ENCODE peak calls at places on chromosomes 5 and 9, in four cellular contexts. One of them, this sample, is unnamed.

GRCh38 chr5:59620535-59621212 is 272.9 kb downstream of the PDE4D start:
- DNase-seq in stomach: no peak
- DNase-seq in HCT116: no peak
- DNase-seq in H1: no peak
- DNase-seq in this sample: no peak

GRCh38 chr5:1135696-1136525 is 24.0 kb upstream of the SLC12A7 start:
- DNase-seq in HCT116: no peak
- DNase-seq in H1: no peak
- DNase-seq in stomach: no peak
- DNase-seq in this sample: no peak

GRCh38 chr5:32261198-32261597 is 51.5 kb downstream of the MTMR12 start:
- DNase-seq in stomach: no peak
- DNase-seq in H1: no peak
- DNase-seq in HCT116: no peak
- DNase-seq in this sample: peak; percentile 30

GRCh38 chr5:59813761-59814562 is 79.6 kb downstream of the PDE4D start:
- DNase-seq in stomach: no peak
- DNase-seq in H1: peak; percentile 60
- DNase-seq in HCT116: peak; percentile 51
- DNase-seq in this sample: no peak

GRCh38 chr5:15376803-15377202 is 123.2 kb upstream of the FBXL7 start:
- DNase-seq in H1: no peak
- DNase-seq in stomach: no peak
- DNase-seq in HCT116: no peak
- DNase-seq in this sample: no peak

GRCh38 chr9:130555968-130556367 is 23.4 kb upstream of the FUBP3 start:
- DNase-seq in stomach: no peak
- DNase-seq in HCT116: no peak
- DNase-seq in H1: no peak
- DNase-seq in this sample: no peak

GRCh38 chr9:16732546-16732945 is 137.9 kb downstream of the BNC2 start:
- DNase-seq in HCT116: no peak
- DNase-seq in stomach: no peak
- DNase-seq in H1: no peak
- DNase-seq in this sample: no peak

GRCh38 chr9:134165357-134166315 is 1.3 kb upstream of the RNU6ATAC start:
- DNase-seq in stomach: no peak
- DNase-seq in HCT116: peak; percentile 15
- DNase-seq in H1: no peak
- DNase-seq in this sample: no peak

GRCh38 chr5:146560205-146560812 is 44.3 kb upstream of the GPR151 start:
- DNase-seq in stomach: no peak
- DNase-seq in H1: no peak
- DNase-seq in HCT116: no peak
- DNase-seq in this sample: no peak

GRCh38 chr9:71793386-71794105 is 25.2 kb upstream of the CEMIP2 start:
- DNase-seq in HCT116: no peak
- DNase-seq in stomach: no peak
- DNase-seq in H1: no peak
- DNase-seq in this sample: no peak

GRCh38 chr9:83154087-83154736 is 91.3 kb upstream of the RASEF start:
- DNase-seq in H1: no peak
- DNase-seq in stomach: peak; percentile 50
- DNase-seq in HCT116: no peak
- DNase-seq in this sample: peak; percentile 1

GRCh38 chr5:146877783-146878470 is 630 bp downstream of the PPP2R2B start:
- DNase-seq in HCT116: no peak
- DNase-seq in stomach: no peak
- DNase-seq in H1: peak; percentile 78
- DNase-seq in this sample: no peak

GRCh38 chr5:151151793-151152192 is 5.8 kb downstream of the ANXA6 start:
- DNase-seq in stomach: no peak
- DNase-seq in H1: no peak
- DNase-seq in HCT116: no peak
- DNase-seq in this sample: no peak

GRCh38 chr5:111245654-111246053 is 21.5 kb downstream of the CAMK4 start:
- DNase-seq in stomach: no peak
- DNase-seq in H1: no peak
- DNase-seq in HCT116: no peak
- DNase-seq in this sample: no peak

GRCh38 chr5:137737349-137738256 is 1.7 kb upstream of the KLHL3 start:
- DNase-seq in HCT116: no peak
- DNase-seq in H1: no peak
- DNase-seq in stomach: peak; percentile 40
- DNase-seq in this sample: no peak

GRCh38 chr9:4962085-4962484 is 23.0 kb upstream of the JAK2 start:
- DNase-seq in H1: no peak
- DNase-seq in stomach: no peak
- DNase-seq in HCT116: no peak
- DNase-seq in this sample: no peak

GRCh38 chr5:36240779-36241635 is 718 bp downstream of the NADK2 start:
- DNase-seq in HCT116: no peak
- DNase-seq in H1: peak; percentile 76
- DNase-seq in stomach: peak; percentile 64
- DNase-seq in this sample: peak; percentile 23
- TF ChIP-seq POLR2AphosphoS5 in HCT116: no peak
- TF ChIP-seq POLR2AphosphoS5 in H1: no peak
- TF ChIP-seq POLR2AphosphoS5 in stomach: no peak
- TF ChIP-seq POLR2AphosphoS5 in this sample: no peak

DNA sequence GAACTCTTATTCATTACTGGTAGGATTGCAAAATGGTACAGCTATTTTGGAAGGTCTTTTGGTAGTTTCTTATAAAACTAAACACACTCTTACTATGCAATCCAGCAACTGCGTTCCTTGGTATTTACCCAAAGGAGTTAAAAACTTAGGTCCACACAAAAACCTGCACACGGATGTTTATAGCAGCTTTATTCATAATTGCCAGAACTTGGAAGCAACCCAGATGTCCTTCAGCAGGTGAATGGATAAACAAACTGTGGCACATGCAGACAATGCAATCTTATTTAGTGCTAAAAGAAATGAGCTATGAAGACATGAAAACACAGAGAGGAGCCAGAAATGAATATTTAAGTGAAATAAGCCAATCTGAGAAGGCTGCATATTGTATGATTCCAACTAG is 10.6 kb downstream of the WNK2 start:
- DNase-seq in H1: no peak
- DNase-seq in HCT116: no peak
- DNase-seq in stomach: no peak
- DNase-seq in this sample: no peak
- TF ChIP-seq POLR2AphosphoS5 in H1: no peak
- TF ChIP-seq POLR2AphosphoS5 in HCT116: no peak
- TF ChIP-seq POLR2AphosphoS5 in stomach: no peak
- TF ChIP-seq POLR2AphosphoS5 in this sample: no peak

GRCh38 chr5:155989884-155990283 is 337.1 kb upstream of the SGCD start:
- DNase-seq in H1: no peak
- DNase-seq in HCT116: no peak
- DNase-seq in stomach: no peak
- DNase-seq in this sample: no peak
- TF ChIP-seq POLR2AphosphoS5 in H1: no peak
- TF ChIP-seq POLR2AphosphoS5 in HCT116: no peak
- TF ChIP-seq POLR2AphosphoS5 in stomach: no peak
- TF ChIP-seq POLR2AphosphoS5 in this sample: no peak

GRCh38 chr5:119873611-119874010 is 244.3 kb downstream of the FAM170A start:
- DNase-seq in H1: no peak
- DNase-seq in HCT116: no peak
- DNase-seq in stomach: no peak
- DNase-seq in this sample: no peak

GRCh38 chr5:119878712-119879111 is 249.4 kb downstream of the FAM170A start:
- DNase-seq in HCT116: no peak
- DNase-seq in H1: no peak
- DNase-seq in stomach: no peak
- DNase-seq in this sample: no peak

GRCh38 chr5:119879446-119879845 is 250.1 kb downstream of the FAM170A start:
- DNase-seq in H1: no peak
- DNase-seq in stomach: no peak
- DNase-seq in HCT116: no peak
- DNase-seq in this sample: no peak

DNA sequence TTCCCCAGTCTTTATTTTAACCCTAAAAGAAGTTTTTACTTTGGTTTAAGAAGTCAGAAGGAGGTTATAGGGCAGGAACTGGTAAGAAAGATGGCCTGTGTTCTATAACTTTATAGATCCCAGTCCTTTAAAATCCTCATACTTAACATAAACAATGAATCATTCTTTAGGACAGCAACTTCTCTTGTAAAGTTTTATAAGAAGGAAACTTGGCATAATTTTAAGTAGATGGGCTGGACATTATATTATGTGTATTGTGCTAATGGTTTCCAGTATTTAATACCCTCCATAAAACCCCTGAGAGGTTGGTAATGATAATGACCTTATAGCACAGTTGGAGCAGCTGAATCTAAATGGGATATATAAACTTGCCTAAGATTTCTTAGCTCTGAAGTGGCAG is 247.2 kb downstream of the FAM170A start:
- DNase-seq in stomach: no peak
- DNase-seq in HCT116: no peak
- DNase-seq in H1: no peak
- DNase-seq in this sample: no peak
- TF ChIP-seq POLR2AphosphoS5 in stomach: no peak
- TF ChIP-seq POLR2AphosphoS5 in HCT116: no peak
- TF ChIP-seq POLR2AphosphoS5 in H1: no peak
- TF ChIP-seq POLR2AphosphoS5 in this sample: no peak

DNA sequence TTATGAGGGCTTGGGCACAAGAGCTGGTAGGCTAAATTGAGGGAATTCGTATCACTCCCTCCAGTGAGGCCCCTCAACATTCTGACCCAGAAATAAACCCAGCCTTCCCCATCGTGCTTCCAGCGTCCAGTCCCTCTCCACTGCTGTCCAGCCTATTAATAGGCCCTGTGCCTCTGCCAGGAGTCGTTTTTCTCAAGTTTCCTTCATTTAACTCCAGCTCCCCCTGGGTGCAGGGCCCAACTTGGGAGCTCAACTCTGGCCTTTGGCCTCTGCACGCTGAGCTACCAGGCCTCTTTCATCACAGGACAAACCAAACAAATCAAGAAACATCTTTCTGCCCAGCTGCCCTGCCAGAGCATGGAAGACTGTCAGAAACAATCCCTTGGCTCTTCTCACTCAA is 10.0 kb downstream of the HBEGF start:
- DNase-seq in HCT116: no peak
- DNase-seq in H1: no peak
- DNase-seq in stomach: no peak
- DNase-seq in this sample: no peak
- TF ChIP-seq POLR2AphosphoS5 in HCT116: no peak
- TF ChIP-seq POLR2AphosphoS5 in H1: no peak
- TF ChIP-seq POLR2AphosphoS5 in stomach: no peak
- TF ChIP-seq POLR2AphosphoS5 in this sample: no peak

DNA sequence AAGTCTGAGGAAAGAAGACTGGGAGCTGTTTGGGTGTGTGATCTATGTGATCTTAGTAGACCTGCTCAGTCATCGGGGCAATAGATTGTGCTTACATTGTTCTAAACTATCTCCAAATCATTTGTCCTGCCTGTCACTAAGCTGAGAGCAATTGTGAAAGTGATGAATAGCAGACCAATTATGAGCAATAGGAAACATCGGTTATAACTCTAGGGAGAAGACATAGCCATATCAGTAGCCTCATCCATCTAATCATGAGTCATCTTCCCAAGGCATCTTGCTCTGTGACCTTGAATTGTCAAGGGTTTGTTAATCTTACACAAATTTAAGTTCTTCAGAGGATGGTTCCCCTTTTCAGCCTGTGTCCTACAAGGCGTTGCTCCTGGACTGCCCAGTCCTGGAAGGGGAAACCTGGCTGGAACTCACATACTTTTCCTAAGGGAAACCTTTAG is 54.1 kb upstream of the TRIM32 start:
- DNase-seq in HCT116: no peak
- DNase-seq in H1: no peak
- DNase-seq in stomach: no peak
- DNase-seq in this sample: no peak
- TF ChIP-seq POLR2AphosphoS5 in HCT116: no peak
- TF ChIP-seq POLR2AphosphoS5 in H1: no peak
- TF ChIP-seq POLR2AphosphoS5 in stomach: no peak
- TF ChIP-seq POLR2AphosphoS5 in this sample: no peak